ENCODE peak calls at places on chromosome 2, in six cellular contexts. U is ovary, A is cardiac muscle cell, N is endothelial cell, L is lung, C is glutamatergic neuron. E is an unnamed sample.

GRCh38 chr2:219469186-219469724 is 29.4 kb upstream of the GMPPA start:
- DNase-seq in U (no peak), A (no peak), N (no peak), L (no peak), C (no peak), E (no peak)

GRCh38 chr2:59926706-59927105 is 626.7 kb downstream of the BCL11A start:
- DNase-seq in U (no peak), A (no peak), N (no peak), L (no peak), C (peak), E (no peak)

GRCh38 chr2:160292225-160292624 is 92.2 kb upstream of the ITGB6 start:
- DNase-seq in U (no peak), A (no peak), N (no peak), L (no peak), C (no peak), E (no peak)

GRCh38 chr2:162123806-162124758 is 28.0 kb downstream of the GCG start:
- DNase-seq in U (no peak), A (peak), N (no peak), L (no peak), C (no peak), E (no peak)

GRCh38 chr2:159326569-159327255 is 40.2 kb upstream of the WDSUB1 start:
- DNase-seq in U (no peak), A (no peak), N (no peak), L (no peak), C (no peak), E (no peak)

GRCh38 chr2:70362661-70363060 is 60.8 kb upstream of the FAM136A start:
- DNase-seq in U (no peak), A (no peak), N (no peak), L (no peak), C (no peak), E (no peak)

GRCh38 chr2:240571314-240571973 is 3.2 kb downstream of the RNPEPL1 start:
- DNase-seq in U (peak), A (no peak), N (no peak), L (no peak), C (peak), E (no peak)

GRCh38 chr2:170505631-170506270 is 209.4 kb upstream of the SP5 start:
- DNase-seq in U (peak), A (no peak), N (peak), L (peak), C (no peak), E (no peak)

GRCh38 chr2:234797566-234798250 is 154.1 kb upstream of the SH3BP4 start:
- DNase-seq in U (no peak), A (no peak), N (no peak), L (no peak), C (no peak), E (no peak)

GRCh38 chr2:74695663-74696062 is 41.6 kb downstream of the SEMA4F start:
- DNase-seq in U (no peak), A (no peak), N (no peak), L (no peak), C (no peak), E (no peak)

GRCh38 chr2:49770919-49771318 is 616.6 kb upstream of the FSHR start:
- DNase-seq in U (no peak), A (peak), N (peak), L (no peak), C (peak), E (no peak)

GRCh38 chr2:155975734-155976133 is 356.8 kb downstream of the NR4A2 start:
- DNase-seq in U (no peak), A (no peak), N (no peak), L (no peak), C (no peak), E (no peak)

GRCh38 chr2:45291283-45291682 is 282.0 kb upstream of the SIX2 start:
- DNase-seq in U (no peak), A (no peak), N (no peak), L (no peak), C (no peak), E (no peak)

GRCh38 chr2:218998414-218999002 is 5.3 kb upstream of the CRYBA2 start:
- DNase-seq in U (no peak), A (no peak), N (no peak), L (no peak), C (no peak), E (no peak)

GRCh38 chr2:162579169-162579568 is 235.2 kb downstream of the GCA start:
- DNase-seq in U (no peak), A (no peak), N (no peak), L (no peak), C (no peak), E (no peak)

GRCh38 chr2:230697676-230698075 is 15.0 kb upstream of the CAB39 start:
- DNase-seq in U (no peak), A (no peak), N (no peak), L (no peak), C (no peak), E (no peak)

GRCh38 chr2:217456016-217456415 is 546.8 kb downstream of the TNS1 start:
- DNase-seq in U (no peak), A (no peak), N (no peak), L (no peak), C (no peak), E (no peak)

GRCh38 chr2:10235909-10236550 is 66.7 kb upstream of the HPCAL1 start:
- DNase-seq in U (no peak), A (no peak), N (no peak), L (no peak), C (peak), E (no peak)

GRCh38 chr2:51263921-51264320 is 232.0 kb upstream of the NRXN1 start:
- DNase-seq in U (no peak), A (no peak), N (no peak), L (no peak), C (no peak), E (no peak)

GRCh38 chr2:240902615-240903041 is 3.5 kb upstream of the CROCC2 start:
- DNase-seq in U (no peak), A (no peak), N (no peak), L (no peak), C (peak), E (no peak)

GRCh38 chr2:207189040-207189439 is 23.3 kb upstream of the KLF7 start:
- DNase-seq in U (no peak), A (no peak), N (no peak), L (no peak), C (no peak), E (no peak)

GRCh38 chr2:132577693-132578092 is 92.3 kb downstream of the LYPD1 start:
- DNase-seq in U (no peak), A (no peak), N (no peak), L (no peak), C (no peak), E (no peak)

GRCh38 chr2:120958623-120959366 is 223.1 kb downstream of the GLI2 start:
- DNase-seq in U (no peak), A (no peak), N (peak), L (no peak), C (peak), E (no peak)

GRCh38 chr2:148557844-148558436 is 86.6 kb upstream of the EPC2 start:
- DNase-seq in U (no peak), A (no peak), N (no peak), L (no peak), C (no peak), E (no peak)
- TF ChIP-seq CTCF in U (no peak), A (peak), N (no peak), L (no peak), C (no peak), E (no peak)

DNA sequence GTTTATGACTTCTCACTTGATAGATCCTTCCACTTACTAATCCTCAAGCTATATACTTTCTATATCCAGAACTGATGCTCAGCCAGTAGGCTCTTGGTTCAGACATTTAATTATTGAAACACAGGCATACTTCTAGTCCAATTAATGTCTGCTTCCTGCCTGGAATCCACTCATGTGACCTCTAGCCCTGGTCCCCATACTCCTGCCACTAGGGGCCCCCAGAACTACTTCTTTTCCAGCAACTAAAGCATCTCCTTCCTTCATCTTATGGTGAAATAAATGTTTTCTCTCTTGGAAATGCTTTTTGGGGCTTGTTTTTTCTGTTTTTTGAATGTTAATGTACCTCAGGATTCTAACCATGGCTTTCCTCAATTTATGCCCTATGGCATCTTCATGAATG is 527.6 kb downstream of the SATB2 start:
- DNase-seq in U (no peak), A (no peak), N (no peak), L (no peak), C (no peak), E (no peak)
- TF ChIP-seq CTCF in U (no peak), A (no peak), N (no peak), L (no peak), C (no peak), E (no peak)

GRCh38 chr2:64865831-64866146 is 123.4 kb upstream of the SLC1A4 start:
- DNase-seq in U (no peak), A (no peak), N (no peak), L (no peak), C (no peak), E (no peak)
- TF ChIP-seq CTCF in U (no peak), A (no peak), N (peak), L (no peak), C (peak), E (peak)

GRCh38 chr2:52613064-52613463 is 1154.5 kb upstream of the CHAC2 start:
- DNase-seq in U (no peak), A (peak), N (peak), L (no peak), C (no peak), E (no peak)
- TF ChIP-seq CTCF in U (no peak), A (no peak), N (no peak), L (no peak), C (no peak), E (no peak)

GRCh38 chr2:172761306-172761705 is 25.7 kb downstream of the RAPGEF4 start:
- DNase-seq in U (no peak), A (no peak), N (no peak), L (no peak), C (no peak), E (no peak)
- TF ChIP-seq CTCF in U (no peak), A (no peak), N (no peak), L (no peak), C (no peak), E (no peak)

DNA sequence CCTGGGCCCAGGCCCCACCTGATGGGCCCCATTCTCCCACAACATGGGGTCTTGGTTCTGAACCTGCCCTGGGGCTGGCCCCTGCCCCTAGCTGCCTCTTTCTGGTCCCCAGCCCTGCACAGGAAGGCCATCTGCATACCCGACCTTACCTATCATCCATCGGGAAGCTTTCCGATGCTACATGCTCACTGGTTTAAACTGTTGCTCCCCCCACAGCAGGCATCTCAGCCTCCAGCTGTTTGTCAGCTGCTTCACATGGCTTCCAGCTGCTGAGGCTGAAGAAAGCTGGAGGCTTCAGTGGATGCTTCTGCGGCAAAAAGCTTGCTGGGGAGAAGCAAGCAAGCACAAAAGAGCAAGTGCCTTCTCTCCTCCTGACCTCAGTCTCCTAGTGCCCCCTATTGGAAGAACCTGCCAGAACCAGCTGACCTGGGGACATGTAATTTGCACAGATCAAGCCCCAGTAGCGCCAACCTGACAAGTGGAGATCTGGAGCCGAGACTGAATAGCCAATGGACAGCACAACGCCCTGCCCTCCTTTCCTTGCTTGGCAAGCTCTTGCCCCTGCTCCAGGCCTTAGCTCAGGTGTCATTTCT is 24.1 kb upstream of the RHOB start:
- DNase-seq in U (peak), A (no peak), N (no peak), L (no peak), C (no peak), E (no peak)
- TF ChIP-seq CTCF in U (no peak), A (peak), N (no peak), L (no peak), C (no peak), E (no peak)